ENCODE peak calls at places on chromosomes 11 and 22, in six cellular contexts. B, D, H, Y, G and L are unnamed samples.

GRCh38 chr22:37420656-37421467 is 6.4 kb downstream of the ELFN2 start:
- DNase-seq in D (no peak), B (no peak), H (no peak), Y (no peak), G (no peak), L (no peak)

GRCh38 chr22:49812838-49813237 is 14.8 kb downstream of the BRD1 start:
- DNase-seq in H (no peak), Y (no peak), B (no peak), D (no peak), G (no peak), L (no peak)

GRCh38 chr11:26193714-26194373 is 138.1 kb upstream of the ANO3 start:
- DNase-seq in D (no peak), H (no peak), G (no peak), Y (no peak), B (no peak), L (no peak)

GRCh38 chr11:117042689-117043088 is 55.5 kb downstream of the SIK3 start:
- DNase-seq in D (no peak), G (no peak), B (no peak), H (no peak), Y (no peak), L (no peak)

GRCh38 chr11:33065445-33066178 is 26.2 kb downstream of the TCP11L1 start:
- DNase-seq in H (peak), D (peak), Y (peak), B (peak), G (no peak), L (peak)

GRCh38 chr22:44179989-44180705 is 578 bp upstream of the PARVG start:
- DNase-seq in D (no peak), H (no peak), B (no peak), Y (no peak), G (no peak), L (no peak)

GRCh38 chr11:351411-351810 is 17.9 kb upstream of the B4GALNT4 start:
- DNase-seq in Y (no peak), B (no peak), H (no peak), G (no peak), D (no peak), L (no peak)

GRCh38 chr22:38739300-38740055 is 16.3 kb downstream of the SUN2 start:
- DNase-seq in D (no peak), H (no peak), B (no peak), Y (no peak), G (no peak), L (no peak)

GRCh38 chr11:126293726-126294125 is 10.1 kb upstream of the DCPS start:
- DNase-seq in D (no peak), H (no peak), Y (no peak), B (no peak), G (no peak), L (no peak)

GRCh38 chr11:69383946-69384547 is 90.1 kb downstream of the MYEOV start:
- DNase-seq in B (no peak), H (no peak), D (no peak), G (no peak), Y (no peak), L (no peak)

GRCh38 chr11:121889931-121890330 is 226.1 kb downstream of the BLID start:
- DNase-seq in D (no peak), Y (no peak), G (no peak), H (no peak), B (no peak), L (no peak)